ENCODE peak calls at places on chromosome 2, in seven cellular contexts. B is glutamatergic neuron; D is sciatic nerve; U is progenitor cell of endocrine pancreas; F is heart right ventricle; O is stimulated activated effector memory CD8-positive, alpha-beta T cell treated with anti-CD3 and anti-CD28 coated beads, Interleukin-12 subunit alpha, Interleukin-12 subunit beta, amount 100 ng/mL, for 72 hours; M is AG20443. P is an unnamed sample.

GRCh38 chr2:19883971-19884720 is 17.6 kb downstream of the TTC32 start:
- DNase-seq in F (no peak), D (no peak), B (no peak), U (no peak), O (no peak), M (peak; percentile 2), P (no peak)

GRCh38 chr2:120053891-120054290 is 41.0 kb downstream of the EPB41L5 start:
- DNase-seq in U (no peak), F (no peak), M (no peak), B (no peak), D (no peak), O (no peak), P (no peak)

GRCh38 chr2:31347788-31348187 is 66.8 kb downstream of the XDH start:
- DNase-seq in D (no peak), B (no peak), U (no peak), M (peak; percentile 89), O (no peak), F (no peak), P (no peak)

GRCh38 chr2:169363027-169363569 is 764 bp upstream of the LRP2 start:
- DNase-seq in F (no peak), O (no peak), M (peak; percentile 10), U (no peak), B (no peak), D (no peak), P (no peak)

GRCh38 chr2:101805146-101806088 is 107.9 kb downstream of the MAP4K4 start:
- DNase-seq in D (no peak), B (no peak), F (no peak), M (no peak), O (no peak), U (no peak), P (no peak)

GRCh38 chr2:229087843-229088520 is 183.1 kb downstream of the PID1 start:
- DNase-seq in O (no peak), F (no peak), M (no peak), B (no peak), D (no peak), U (no peak), P (no peak)

GRCh38 chr2:119264781-119265692 is 41.4 kb downstream of the STEAP3 start:
- DNase-seq in U (peak; percentile 43), B (peak; percentile 67), F (peak; percentile 23), O (peak; percentile 11), D (no peak), M (peak; percentile 74), P (no peak)

GRCh38 chr2:128196026-128196822 is 105.2 kb downstream of the UGGT1 start:
- DNase-seq in D (no peak), O (no peak), B (no peak), F (no peak), M (no peak), U (no peak), P (no peak)

GRCh38 chr2:32852821-32853220 is 93.9 kb upstream of the LTBP1 start:
- DNase-seq in B (no peak), U (no peak), D (no peak), O (no peak), F (no peak), M (peak; percentile 70), P (no peak)

GRCh38 chr2:174338626-174339570 is 4.1 kb downstream of the SP9 start:
- DNase-seq in F (no peak), M (no peak), O (no peak), B (no peak), D (no peak), U (no peak), P (no peak)

GRCh38 chr2:45055261-45055660 is 46.0 kb upstream of the SIX2 start:
- DNase-seq in O (no peak), B (no peak), F (no peak), M (peak; percentile 29), D (no peak), U (no peak), P (no peak)

GRCh38 chr2:32479224-32479623 is 122.4 kb downstream of the BIRC6 start:
- DNase-seq in O (no peak), B (no peak), D (no peak), F (no peak), U (no peak), M (peak; percentile 68), P (no peak)

GRCh38 chr2:191038241-191038725 is 24.3 kb upstream of the STAT1 start:
- DNase-seq in D (no peak), U (no peak), M (peak; percentile 73), B (no peak), F (no peak), O (no peak), P (no peak)

GRCh38 chr2:200787351-200788128 is 24.2 kb upstream of the BZW1 start:
- DNase-seq in U (no peak), O (no peak), D (no peak), B (no peak), F (no peak), M (peak; percentile 67), P (no peak)

GRCh38 chr2:39380525-39381150 is 56.4 kb downstream of the MAP4K3 start:
- DNase-seq in M (no peak), U (no peak), O (no peak), F (no peak), D (no peak), B (no peak), P (no peak)

GRCh38 chr2:240369725-240370585 is 65.5 kb upstream of the GPC1 start:
- DNase-seq in B (no peak), D (peak; percentile 84), O (no peak), F (peak; percentile 83), M (peak; percentile 98), U (no peak), P (no peak)

GRCh38 chr2:235433860-235434259 is 60.0 kb upstream of the AGAP1 start:
- DNase-seq in D (peak; percentile 73), O (no peak), B (no peak), M (peak; percentile 60), F (peak; percentile 79), U (no peak), P (no peak)

GRCh38 chr2:28678944-28679343 is 72.7 kb upstream of the PPP1CB start:
- DNase-seq in O (no peak), U (no peak), D (no peak), B (no peak), M (no peak), F (no peak), P (no peak)

GRCh38 chr2:2921011-2921720 is 456.5 kb downstream of the EIPR1 start:
- DNase-seq in O (no peak), B (no peak), D (no peak), U (no peak), F (no peak), M (no peak), P (no peak)

GRCh38 chr2:62147610-62148301 is 48.2 kb upstream of the B3GNT2 start:
- DNase-seq in M (peak; percentile 31), U (no peak), O (no peak), F (no peak), D (no peak), B (no peak), P (no peak)

GRCh38 chr2:190359896-190360376 is 16.5 kb downstream of the INPP1 start:
- DNase-seq in O (peak; percentile 7), B (no peak), F (peak; percentile 70), D (peak; percentile 66), U (no peak), M (peak; percentile 65), P (no peak)

GRCh38 chr2:168210898-168211570 is 36.4 kb downstream of the STK39 start:
- DNase-seq in M (peak; percentile 73), B (no peak), U (no peak), O (no peak), F (no peak), D (no peak), P (no peak)

GRCh38 chr2:236164983-236165301 is 3.2 kb downstream of the GBX2 start:
- DNase-seq in O (no peak), D (no peak), M (no peak), B (no peak), U (no peak), F (no peak), P (no peak)

GRCh38 chr2:83069724-83070123 is 1389.4 kb downstream of the SUCLG1 start:
- DNase-seq in F (no peak), D (no peak), O (no peak), U (no peak), B (no peak), M (no peak), P (no peak)

GRCh38 chr2:37629529-37629928 is 41.9 kb downstream of the CDC42EP3 start:
- DNase-seq in D (no peak), O (no peak), B (no peak), M (no peak), U (no peak), F (no peak), P (no peak)

GRCh38 chr2:71603851-71604708 is 150.7 kb downstream of the DYSF start:
- DNase-seq in U (no peak), F (no peak), B (peak; percentile 11), D (peak; percentile 42), O (no peak), M (no peak), P (peak; percentile 62)

GRCh38 chr2:15712551-15713342 is 121.1 kb downstream of the DDX1 start:
- DNase-seq in D (no peak), M (no peak), U (no peak), B (no peak), F (no peak), O (no peak), P (no peak)